ENCODE peak calls at places on chromosomes 2 and 18, in five cellular contexts. P is sigmoid colon, C is GM12878, U is stomach, Q is upper lobe of left lung. I is an unnamed sample.

GRCh38 chr2:142175917-142176316 is 45.1 kb upstream of the LRP1B start:
- DNase-seq in Q (no peak), P (no peak), U (no peak), C (no peak), I (no peak)

GRCh38 chr2:108080177-108080576 is 93.9 kb downstream of the SLC5A7 start:
- DNase-seq in U (no peak), C (no peak), P (no peak), Q (no peak), I (no peak)

GRCh38 chr2:68466361-68466777 is 725 bp downstream of the FBXO48 start:
- DNase-seq in C (no peak), U (no peak), P (no peak), Q (no peak), I (no peak)

GRCh38 chr2:23112517-23112916 is 272.5 kb upstream of the KLHL29 start:
- DNase-seq in C (no peak), P (no peak), U (no peak), Q (no peak), I (no peak)

GRCh38 chr18:213505-213904 is 54.3 kb downstream of the THOC1 start:
- DNase-seq in P (no peak), C (no peak), Q (no peak), U (no peak), I (no peak)

GRCh38 chr2:121649652-121650553 is 641 bp upstream of the CLASP1 start:
- DNase-seq in P (peak; percentile 95), U (peak; percentile 87), Q (peak; percentile 72), C (peak; percentile 89), I (peak; percentile 77)

GRCh38 chr2:168758970-168759820 is 43.2 kb upstream of the NOSTRIN start:
- DNase-seq in Q (no peak), P (no peak), C (peak; percentile 16), U (no peak), I (no peak)

GRCh38 chr2:143452817-143453462 is 323.7 kb downstream of the ARHGAP15 start:
- DNase-seq in P (no peak), C (no peak), Q (no peak), U (no peak), I (no peak)

GRCh38 chr2:29660216-29660615 is 261.2 kb downstream of the ALK start:
- DNase-seq in U (no peak), P (no peak), C (no peak), Q (no peak), I (no peak)

GRCh38 chr18:26103579-26103978 is 13.2 kb upstream of the SS18 start:
- DNase-seq in U (no peak), C (no peak), P (no peak), Q (no peak), I (no peak)

GRCh38 chr18:58525517-58525916 is 103.4 kb downstream of the ALPK2 start:
- DNase-seq in C (peak; percentile 65), Q (no peak), U (no peak), P (no peak), I (no peak)

GRCh38 chr2:198916548-198916947 is 541.2 kb downstream of the SATB2 start:
- DNase-seq in C (no peak), Q (no peak), P (no peak), U (no peak), I (no peak)

GRCh38 chr2:39732492-39732891 is 46.6 kb downstream of the THUMPD2 start:
- DNase-seq in U (no peak), Q (no peak), P (no peak), C (no peak), I (no peak)

GRCh38 chr18:60675801-60676200 is 303.2 kb upstream of the MC4R start:
- DNase-seq in C (no peak), Q (no peak), U (peak; percentile 64), P (no peak), I (no peak)

GRCh38 chr18:49755489-49755888 is 57.8 kb downstream of the ACAA2 start:
- DNase-seq in P (no peak), C (no peak), U (no peak), Q (no peak), I (no peak)

GRCh38 chr2:54666131-54666637 is 57.3 kb upstream of the EML6 start:
- DNase-seq in C (no peak), P (peak; percentile 89), U (peak; percentile 48), Q (no peak), I (peak; percentile 73)

GRCh38 chr18:48405108-48405507 is 4.1 kb downstream of the ZBTB7C start:
- DNase-seq in Q (no peak), C (no peak), U (no peak), P (no peak), I (no peak)

GRCh38 chr2:54065411-54065810 is 50.0 kb upstream of the ACYP2 start:
- DNase-seq in Q (no peak), C (no peak), U (no peak), P (no peak), I (no peak)

GRCh38 chr2:107303964-107304363 is 418.0 kb upstream of the ST6GAL2 start:
- DNase-seq in C (no peak), Q (no peak), U (no peak), P (no peak), I (no peak)

GRCh38 chr2:188333751-188334524 is 42.3 kb downstream of the GULP1 start:
- DNase-seq in P (no peak), Q (no peak), C (no peak), U (peak; percentile 26), I (no peak)

GRCh38 chr2:120595739-120596138 is 139.9 kb upstream of the GLI2 start:
- DNase-seq in Q (no peak), P (no peak), C (no peak), U (no peak), I (no peak)

GRCh38 chr2:1749489-1749748 is 5.1 kb upstream of the PXDN start:
- DNase-seq in U (peak; percentile 4), P (no peak), Q (no peak), C (no peak), I (no peak)

GRCh38 chr18:58230438-58231179 is 186.6 kb downstream of the NEDD4L start:
- DNase-seq in Q (no peak), U (peak; percentile 55), P (no peak), C (no peak), I (peak; percentile 63)

GRCh38 chr18:7642491-7642890 is 75.4 kb downstream of the PTPRM start:
- DNase-seq in U (no peak), Q (no peak), C (no peak), P (no peak), I (no peak)

GRCh38 chr18:79548986-79549637 is 130.5 kb upstream of the CTDP1 start:
- DNase-seq in C (no peak), P (peak; percentile 60), U (peak; percentile 15), Q (peak; percentile 69), I (peak; percentile 45)

GRCh38 chr2:127080941-127081769 is 25.8 kb downstream of the BIN1 start:
- DNase-seq in C (no peak), P (no peak), Q (peak; percentile 82), U (peak; percentile 53), I (no peak)

GRCh38 chr2:208222351-208222750 is 32.5 kb downstream of the IDH1 start:
- DNase-seq in P (no peak), C (no peak), U (no peak), Q (no peak), I (no peak)

GRCh38 chr2:149225446-149225845 is 104.9 kb upstream of the LYPD6 start:
- DNase-seq in C (no peak), Q (no peak), P (no peak), U (no peak), I (no peak)

GRCh38 chr2:118431188-118431562 is 342.9 kb downstream of the INSIG2 start:
- DNase-seq in Q (no peak), U (no peak), P (no peak), C (no peak), I (no peak)

GRCh38 chr2:150178591-150178990 is 308.9 kb downstream of the RND3 start:
- DNase-seq in Q (no peak), P (no peak), C (no peak), U (no peak), I (no peak)

GRCh38 chr2:128486640-128487375 is 168.1 kb upstream of the HS6ST1 start:
- DNase-seq in C (no peak), U (no peak), Q (no peak), P (no peak), I (no peak)

GRCh38 chr18:38923136-38923535 is 1357.5 kb upstream of the CELF4 start:
- DNase-seq in U (no peak), Q (no peak), C (no peak), P (no peak), I (no peak)

DNA sequence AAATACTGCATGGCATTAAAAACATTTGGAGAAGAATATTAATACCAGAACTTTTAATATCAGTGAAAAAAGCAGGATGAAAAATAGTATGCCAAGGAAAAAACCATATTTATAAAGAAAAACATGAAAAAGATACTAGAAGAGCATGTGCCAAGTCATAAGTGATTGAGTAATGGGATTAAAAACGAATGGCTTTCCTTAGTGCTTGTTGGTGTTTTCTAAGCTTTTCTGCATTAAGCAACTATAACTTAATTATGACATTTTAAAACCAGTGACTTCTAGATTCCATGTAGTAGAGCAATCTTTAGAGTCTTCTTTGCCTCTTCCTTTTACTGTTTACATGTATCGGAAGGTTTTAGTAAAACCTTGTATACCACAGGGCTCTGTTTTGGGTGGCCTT is 6.6 kb downstream of the MAPRE3 start:
- DNase-seq in C (no peak), U (no peak), Q (no peak), P (no peak), I (no peak)
- H3K27ac ChIP-seq in C (no peak overlapping the region), U (peak overlapping the region; percentile 71), Q (no peak overlapping the region), P (no peak overlapping the region), I (no peak overlapping the region)

GRCh38 chr2:20607446-20607845 is 43.5 kb downstream of the HS1BP3 start:
- DNase-seq in Q (no peak), C (no peak), P (no peak), U (no peak), I (no peak)
- H3K4me1 ChIP-seq in Q (peaks cover 35% of the 10 kb centered on the region), C (no peaks in the 10 kb centered on the region), P (peaks cover 66% of the 10 kb centered on the region), U (peaks cover 43% of the 10 kb centered on the region), I (peaks cover 5% of the 10 kb centered on the region)

DNA sequence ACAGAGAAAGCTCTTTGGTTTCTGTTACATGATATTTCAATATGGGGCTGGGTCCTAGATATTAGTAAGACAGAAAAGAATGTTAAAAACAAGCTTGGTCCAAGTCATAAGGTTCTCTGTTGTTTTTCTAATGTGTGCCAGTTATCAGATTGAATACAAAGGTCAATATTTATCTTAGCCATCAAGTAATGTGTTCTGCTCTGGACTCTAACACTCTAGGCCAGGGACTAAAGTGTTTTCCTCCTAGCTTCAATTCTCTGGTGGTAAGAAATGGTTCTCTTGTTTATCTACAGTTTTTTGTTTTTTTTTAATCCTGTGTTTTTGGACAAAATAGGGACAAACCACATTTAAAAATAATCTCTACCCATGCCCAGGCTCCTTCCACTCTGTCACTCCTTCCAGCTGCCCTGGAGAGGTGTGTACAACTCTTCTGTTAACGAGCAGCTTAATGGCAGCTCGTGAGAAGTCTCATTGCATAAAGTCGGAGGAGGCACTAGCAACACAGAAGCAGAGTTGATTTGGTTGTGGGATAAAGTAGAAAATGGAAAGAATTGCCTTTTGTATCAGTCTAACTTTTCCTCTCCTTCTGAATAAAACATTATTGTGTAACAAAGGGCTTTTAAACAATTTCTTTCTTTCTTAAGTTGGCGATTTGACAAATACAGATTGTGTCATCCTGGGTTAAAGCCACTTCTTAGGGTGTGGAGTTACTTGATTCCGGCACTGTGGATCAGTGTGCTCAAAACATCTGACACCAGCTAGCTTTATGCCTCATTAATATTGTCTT is 8.0 kb upstream of the SESTD1 start:
- DNase-seq in Q (no peak), U (no peak), C (no peak), P (no peak), I (no peak)
- TF ChIP-seq POLR2AphosphoS5 in Q (no peak), U (no peak), C (no peak), P (no peak), I (no peak)

DNA sequence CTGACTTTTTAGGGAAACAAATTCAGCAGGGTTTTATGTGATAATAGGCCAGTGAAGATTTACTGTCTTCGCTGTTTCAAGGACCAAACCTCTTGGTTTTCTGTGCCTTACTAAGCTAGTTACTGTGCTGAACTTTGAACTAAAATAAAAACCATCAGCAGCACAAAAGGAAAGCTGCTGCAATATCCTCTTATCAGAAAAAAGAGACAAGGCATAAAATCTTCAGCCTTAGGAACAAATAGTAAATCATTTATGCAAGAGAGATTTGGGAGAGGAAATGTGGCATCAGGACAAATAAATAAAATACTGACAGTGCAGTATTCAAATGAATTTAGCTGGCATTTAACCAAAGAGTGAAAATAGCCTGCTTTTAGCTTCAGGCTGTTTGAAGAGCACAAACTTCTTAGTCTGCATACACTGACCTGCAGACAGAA is 64.1 kb upstream of the EHBP1 start:
- DNase-seq in Q (no peak), U (no peak), C (no peak), P (no peak), I (no peak)
- H3K27ac ChIP-seq in Q (no peak overlapping the region), U (no peak overlapping the region), C (no peak overlapping the region), P (no peak overlapping the region), I (no peak overlapping the region)

I was measured in breast epithelium.